ENCODE peak calls at places on chromosomes 3 and 15, in four cellular contexts. U, D, T and O are unnamed samples.
A peak's percentile ranks its signal among the peaks of the same experiment; 100 is the strongest.

GRCh38 chr3:134216206-134216764 is 34.4 kb downstream of the RYK start:
- DNase-seq in U (no peak), D (no peak), T (no peak), O (no peak)

GRCh38 chr3:195909645-195910498 is 1.5 kb upstream of the TNK2 start:
- DNase-seq in U (peak; percentile 90), D (peak; percentile 87), T (peak; percentile 77), O (peak; percentile 86)

GRCh38 chr3:114157321-114157720 is 21.5 kb downstream of the DRD3 start:
- DNase-seq in U (no peak), D (no peak), T (no peak), O (no peak)

GRCh38 chr15:91853501-91853967 is at the start of gene SLCO3A1:
- DNase-seq in U (peak; percentile 83), D (peak; percentile 82), T (peak; percentile 44), O (peak; percentile 65)

GRCh38 chr15:96347181-96348111 is 16.9 kb downstream of the NR2F2 start:
- DNase-seq in U (no peak), D (peak; percentile 46), T (no peak), O (no peak)

GRCh38 chr3:39671116-39671515 is 138.3 kb upstream of the MYRIP start:
- DNase-seq in U (no peak), D (no peak), T (no peak), O (no peak)

GRCh38 chr3:169923189-169923588 is 11.8 kb downstream of the SAMD7 start:
- DNase-seq in U (no peak), D (peak; percentile 35), T (no peak), O (peak; percentile 93)

GRCh38 chr15:35566991-35567390 is 21.0 kb upstream of the DPH6 start:
- DNase-seq in U (no peak), D (no peak), T (no peak), O (no peak)

GRCh38 chr3:11568503-11569155 is 75.1 kb downstream of the VGLL4 start:
- DNase-seq in U (no peak), D (peak; percentile 84), T (peak; percentile 80), O (no peak)

GRCh38 chr15:64985382-64986033 is 4.2 kb downstream of the SPG21 start:
- DNase-seq in U (no peak), D (no peak), T (no peak), O (no peak)

GRCh38 chr15:82858932-82859331 is 49.5 kb downstream of the WHAMM start:
- DNase-seq in U (no peak), D (no peak), T (no peak), O (no peak)

GRCh38 chr15:99504071-99504822 is 61.5 kb upstream of the MEF2A start:
- DNase-seq in U (no peak), D (no peak), T (no peak), O (no peak)

GRCh38 chr3:37603722-37604121 is 258.0 kb upstream of the CTDSPL start:
- DNase-seq in U (no peak), D (no peak), T (no peak), O (no peak)

GRCh38 chr3:27360113-27361078 is 8.8 kb downstream of the NEK10 start:
- DNase-seq in U (no peak), D (no peak), T (no peak), O (peak; percentile 8)

GRCh38 chr3:46477145-46477544 is 12.4 kb upstream of the LTF start:
- DNase-seq in U (no peak), D (no peak), T (no peak), O (no peak)

GRCh38 chr3:190548031-190548656 is 34.3 kb downstream of the IL1RAP start:
- DNase-seq in U (no peak), D (no peak), T (no peak), O (no peak)

GRCh38 chr3:183548262-183548769 is 7.2 kb downstream of the KLHL6 start:
- DNase-seq in U (no peak), D (no peak), T (no peak), O (peak; percentile 29)

GRCh38 chr15:51652084-51652668 is 29.1 kb upstream of the SCG3 start:
- DNase-seq in U (no peak), D (no peak), T (no peak), O (no peak)

GRCh38 chr3:53464424-53464823 is 30.0 kb upstream of the CACNA1D start:
- DNase-seq in U (no peak), D (peak; percentile 12), T (no peak), O (peak; percentile 33)

GRCh38 chr15:101731746-101732145 is 7.5 kb upstream of the TARS3 start:
- DNase-seq in U (no peak), D (no peak), T (no peak), O (no peak)

GRCh38 chr15:49441816-49442215 is 18.8 kb downstream of the FGF7 start:
- DNase-seq in U (no peak), D (no peak), T (no peak), O (no peak)

GRCh38 chr3:69248394-69248793 is 126.0 kb upstream of the LMOD3 start:
- DNase-seq in U (no peak), D (no peak), T (no peak), O (no peak)

GRCh38 chr3:113354307-113354706 is 87.0 kb downstream of the CFAP44 start:
- DNase-seq in U (no peak), D (no peak), T (no peak), O (no peak)

GRCh38 chr3:69201658-69202057 is 79.3 kb upstream of the LMOD3 start:
- DNase-seq in U (no peak), D (no peak), T (no peak), O (no peak)

GRCh38 chr15:34651962-34652725 is 68.7 kb upstream of the GOLGA8B start:
- DNase-seq in U (no peak), D (no peak), T (no peak), O (peak; percentile 65)

GRCh38 chr3:115697263-115698053 is 74.1 kb downstream of the GAP43 start:
- DNase-seq in U (no peak), D (no peak), T (no peak), O (no peak)

GRCh38 chr3:132641837-132642538 is 17.6 kb downstream of the ACAD11 start:
- DNase-seq in U (no peak), D (no peak), T (no peak), O (no peak)

GRCh38 chr15:57458255-57458850 is 82.0 kb downstream of the CGNL1 start:
- DNase-seq in U (no peak), D (no peak), T (no peak), O (no peak)

GRCh38 chr15:64209680-64210334 is 47.0 kb upstream of the PPIB start:
- DNase-seq in U (no peak), D (no peak), T (no peak), O (no peak)

GRCh38 chr3:10994311-10994710 is 1.8 kb downstream of the SLC6A1 start:
- DNase-seq in U (no peak), D (no peak), T (no peak), O (no peak)

GRCh38 chr15:22913646-22914380 is 66.4 kb downstream of the CYFIP1 start:
- DNase-seq in U (no peak), D (no peak), T (no peak), O (no peak)

GRCh38 chr15:95910643-95911212 is 419.8 kb upstream of the NR2F2 start:
- DNase-seq in U (no peak), D (no peak), T (no peak), O (no peak)

GRCh38 chr15:65366122-65366892 is 11.5 kb downstream of the IGDCC3 start:
- DNase-seq in U (no peak), D (no peak), T (no peak), O (no peak)

GRCh38 chr3:10682692-10683091 is 133.3 kb upstream of the SLC6A11 start:
- DNase-seq in U (no peak), D (no peak), T (no peak), O (no peak)

GRCh38 chr3:97763586-97764148 is 891 bp upstream of the ARL6 start:
- DNase-seq in U (no peak), D (no peak), T (no peak), O (no peak)
- H3K27ac ChIP-seq in U (peak overlapping the region; percentile 84), D (peak overlapping the region; percentile 81), T (peak overlapping the region; percentile 85), O (peak overlapping the region; percentile 55)

DNA sequence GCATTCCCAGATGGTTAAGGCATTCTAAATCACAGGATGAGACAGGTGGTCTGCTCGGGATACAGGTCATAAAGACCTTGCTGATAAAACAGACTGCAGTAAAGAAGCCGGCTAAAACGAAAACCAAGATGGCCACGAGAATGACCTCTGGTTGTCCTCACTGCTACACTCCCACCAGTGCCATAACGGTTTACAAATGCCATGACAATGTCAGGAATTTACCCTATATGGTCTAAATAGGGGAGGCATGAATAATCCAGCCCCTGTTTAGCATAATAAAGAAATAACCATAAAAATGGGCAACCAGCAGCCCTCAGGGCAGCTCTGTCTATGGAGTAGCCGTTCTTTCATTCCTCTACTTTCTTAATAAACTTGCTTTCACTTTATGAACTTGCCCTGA is 151.1 kb downstream of the ZNF385D start:
- DNase-seq in U (no peak), D (no peak), T (no peak), O (no peak)
- TF ChIP-seq CTCF in U (no peak), D (no peak), T (no peak), O (no peak)

GRCh38 chr3:380801-381200 is 184.2 kb downstream of the CHL1 start:
- DNase-seq in U (no peak), D (no peak), T (no peak), O (no peak)

GRCh38 chr3:373193-373784 is 176.7 kb downstream of the CHL1 start:
- DNase-seq in U (no peak), D (no peak), T (no peak), O (no peak)

GRCh38 chr3:374459-374858 is 177.9 kb downstream of the CHL1 start:
- DNase-seq in U (no peak), D (no peak), T (no peak), O (no peak)

DNA sequence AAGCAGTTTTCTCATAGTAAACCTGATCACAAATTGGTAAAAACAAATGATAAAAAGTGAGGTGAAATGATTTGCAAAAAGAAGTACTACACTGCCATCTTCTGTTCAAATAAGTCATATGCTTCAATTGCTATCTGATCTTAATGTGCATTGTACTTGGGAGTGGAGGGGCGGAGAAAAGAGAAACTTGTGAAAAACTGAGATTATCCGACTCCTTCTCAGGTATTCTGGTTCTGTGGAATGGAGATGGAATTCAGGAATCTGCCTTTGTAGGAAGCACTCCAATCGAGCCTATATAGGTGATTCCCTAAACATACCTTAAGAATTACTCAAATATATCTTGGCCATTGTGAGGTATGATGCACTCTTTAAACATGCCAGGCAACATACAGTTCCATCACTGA is 180.6 kb downstream of the CHL1 start:
- DNase-seq in U (no peak), D (no peak), T (no peak), O (no peak)
- H3K4me3 ChIP-seq in U (no peak overlapping the region), D (no peak overlapping the region), T (no peak overlapping the region), O (no peak overlapping the region)

GRCh38 chr15:86135030-86135429 is 55.4 kb downstream of the AGBL1 start:
- DNase-seq in U (no peak), D (peak; percentile 20), T (no peak), O (no peak)
- H3K27ac ChIP-seq in U (no peak overlapping the region), D (peak overlapping the region; percentile 71), T (no peak overlapping the region), O (no peak overlapping the region)

DNA sequence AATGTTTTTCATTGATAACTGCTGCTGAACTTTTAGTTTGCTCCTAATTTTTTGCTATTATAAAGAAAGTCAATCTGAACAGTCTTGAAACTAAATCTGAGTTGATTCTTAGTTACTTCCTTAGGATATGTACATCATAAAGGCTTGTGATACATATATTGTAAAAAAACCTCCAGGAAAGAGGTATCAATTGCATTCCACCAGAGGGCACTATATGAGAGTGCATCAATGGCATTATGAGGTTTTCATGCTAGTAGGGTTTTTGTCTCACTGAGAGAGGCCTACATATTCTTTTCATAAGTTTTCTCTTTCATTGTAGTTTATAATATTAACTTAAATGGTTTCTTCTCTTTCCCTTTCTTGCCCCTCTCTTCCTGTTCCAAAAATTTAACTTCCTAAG is 46.9 kb downstream of the PIK3R4 start:
- DNase-seq in U (no peak), D (no peak), T (no peak), O (no peak)
- TF ChIP-seq CTCF in U (peak; percentile 16), D (peak; percentile 29), T (no peak), O (peak; percentile 39)